ENCODE peak calls at places on chromosome 17, in five cellular contexts. One of them, this sample, is unnamed.

GRCh38 chr17:45663772-45664171 is 120.3 kb upstream of the CRHR1 start:
- DNase-seq in A549: no peak
- DNase-seq in endothelial cell of umbilical vein: no peak
- DNase-seq in Calu3: no peak
- DNase-seq in AG04450: no peak
- DNase-seq in this sample: no peak

GRCh38 chr17:16880121-16880842 is 91.6 kb downstream of the TNFRSF13B start:
- DNase-seq in endothelial cell of umbilical vein: no peak
- DNase-seq in Calu3: no peak
- DNase-seq in AG04450: no peak
- DNase-seq in A549: no peak
- DNase-seq in this sample: no peak

GRCh38 chr17:59175076-59175475 is 19.5 kb downstream of the PRR11 start:
- DNase-seq in Calu3: no peak
- DNase-seq in AG04450: no peak
- DNase-seq in A549: no peak
- DNase-seq in endothelial cell of umbilical vein: no peak
- DNase-seq in this sample: no peak

GRCh38 chr17:79832211-79833109 is 6.8 kb downstream of the CBX4 start:
- DNase-seq in AG04450: no peak
- DNase-seq in A549: peak; percentile 61
- DNase-seq in Calu3: peak; percentile 50
- DNase-seq in endothelial cell of umbilical vein: no peak
- DNase-seq in this sample: no peak

GRCh38 chr17:57294629-57295501 is 38.5 kb downstream of the MSI2 start:
- DNase-seq in Calu3: no peak
- DNase-seq in endothelial cell of umbilical vein: peak; percentile 4
- DNase-seq in A549: peak; percentile 28
- DNase-seq in AG04450: no peak
- DNase-seq in this sample: peak; percentile 43

GRCh38 chr17:28895794-28896447 is 1.6 kb downstream of the FLOT2 start:
- DNase-seq in Calu3: no peak
- DNase-seq in endothelial cell of umbilical vein: peak; percentile 28
- DNase-seq in A549: no peak
- DNase-seq in AG04450: no peak
- DNase-seq in this sample: no peak

GRCh38 chr17:6643460-6644125 is 2.7 kb downstream of the TXNDC17 start:
- DNase-seq in endothelial cell of umbilical vein: no peak
- DNase-seq in A549: no peak
- DNase-seq in AG04450: no peak
- DNase-seq in Calu3: no peak
- DNase-seq in this sample: no peak

GRCh38 chr17:38915639-38915995 is 9.8 kb upstream of the LASP1NB start:
- DNase-seq in endothelial cell of umbilical vein: no peak
- DNase-seq in AG04450: no peak
- DNase-seq in Calu3: no peak
- DNase-seq in A549: no peak
- DNase-seq in this sample: no peak

GRCh38 chr17:83058478-83059167 is 20.8 kb upstream of the METRNL start:
- DNase-seq in AG04450: no peak
- DNase-seq in endothelial cell of umbilical vein: no peak
- DNase-seq in Calu3: no peak
- DNase-seq in A549: no peak
- DNase-seq in this sample: no peak

GRCh38 chr17:27985306-27985705 is 57.2 kb upstream of the NLK start:
- DNase-seq in endothelial cell of umbilical vein: peak; percentile 72
- DNase-seq in A549: no peak
- DNase-seq in Calu3: no peak
- DNase-seq in AG04450: no peak
- DNase-seq in this sample: no peak

GRCh38 chr17:34633351-34633750 is 54.0 kb downstream of the TMEM132E start:
- DNase-seq in A549: no peak
- DNase-seq in AG04450: no peak
- DNase-seq in Calu3: peak; percentile 47
- DNase-seq in endothelial cell of umbilical vein: no peak
- DNase-seq in this sample: no peak

GRCh38 chr17:40958086-40958953 is 8.4 kb downstream of the KRT39 start:
- DNase-seq in endothelial cell of umbilical vein: no peak
- DNase-seq in AG04450: no peak
- DNase-seq in Calu3: peak; percentile 86
- DNase-seq in A549: no peak
- DNase-seq in this sample: no peak

GRCh38 chr17:1390422-1391367 is 9.3 kb downstream of the YWHAE start:
- DNase-seq in A549: no peak
- DNase-seq in AG04450: no peak
- DNase-seq in Calu3: no peak
- DNase-seq in endothelial cell of umbilical vein: no peak
- DNase-seq in this sample: no peak

GRCh38 chr17:36749493-36749892 is 148.1 kb downstream of the MRM1 start:
- DNase-seq in A549: no peak
- DNase-seq in Calu3: no peak
- DNase-seq in AG04450: no peak
- DNase-seq in endothelial cell of umbilical vein: no peak
- DNase-seq in this sample: no peak

GRCh38 chr17:6862822-6863221 is 31.3 kb upstream of the TEKT1 start:
- DNase-seq in endothelial cell of umbilical vein: no peak
- DNase-seq in AG04450: no peak
- DNase-seq in A549: no peak
- DNase-seq in Calu3: no peak
- DNase-seq in this sample: peak; percentile 66

GRCh38 chr17:64978138-64978537 is 58.9 kb upstream of the LRRC37A3 start:
- DNase-seq in Calu3: no peak
- DNase-seq in A549: no peak
- DNase-seq in endothelial cell of umbilical vein: no peak
- DNase-seq in AG04450: no peak
- DNase-seq in this sample: no peak

GRCh38 chr17:29740017-29740416 is 117.3 kb upstream of the CORO6 start:
- DNase-seq in Calu3: no peak
- DNase-seq in AG04450: no peak
- DNase-seq in endothelial cell of umbilical vein: peak; percentile 12
- DNase-seq in A549: no peak
- DNase-seq in this sample: no peak

GRCh38 chr17:57091186-57091618 is 6.2 kb downstream of the AKAP1 start:
- DNase-seq in A549: no peak
- DNase-seq in AG04450: no peak
- DNase-seq in endothelial cell of umbilical vein: no peak
- DNase-seq in Calu3: no peak
- DNase-seq in this sample: no peak

GRCh38 chr17:82382933-82383255 is 11.3 kb downstream of the UTS2R start:
- DNase-seq in AG04450: no peak
- DNase-seq in endothelial cell of umbilical vein: no peak
- DNase-seq in A549: no peak
- DNase-seq in Calu3: no peak
- DNase-seq in this sample: no peak

GRCh38 chr17:33927732-33928133 is 327.4 kb upstream of the CCL2 start:
- DNase-seq in endothelial cell of umbilical vein: no peak
- DNase-seq in AG04450: no peak
- DNase-seq in A549: no peak
- DNase-seq in Calu3: no peak
- DNase-seq in this sample: no peak

GRCh38 chr17:40707720-40708119 is 4.2 kb upstream of the KRT24 start:
- DNase-seq in A549: peak; percentile 49
- DNase-seq in AG04450: no peak
- DNase-seq in Calu3: peak; percentile 92
- DNase-seq in endothelial cell of umbilical vein: peak; percentile 85
- DNase-seq in this sample: peak; percentile 74

GRCh38 chr17:29116652-29117439 is 63.4 kb downstream of the MYO18A start:
- DNase-seq in Calu3: peak; percentile 84
- DNase-seq in endothelial cell of umbilical vein: peak; percentile 61
- DNase-seq in A549: peak; percentile 82
- DNase-seq in AG04450: no peak
- DNase-seq in this sample: peak; percentile 68

GRCh38 chr17:79608729-79609039 is 2.2 kb downstream of the RBFOX3 start:
- DNase-seq in A549: no peak
- DNase-seq in AG04450: no peak
- DNase-seq in endothelial cell of umbilical vein: no peak
- DNase-seq in Calu3: no peak
- DNase-seq in this sample: no peak

GRCh38 chr17:75059369-75060345 is 12.6 kb downstream of the KCTD2 start:
- DNase-seq in AG04450: peak; percentile 54
- DNase-seq in endothelial cell of umbilical vein: peak; percentile 77
- DNase-seq in Calu3: no peak
- DNase-seq in A549: peak; percentile 70
- DNase-seq in this sample: no peak

GRCh38 chr17:55273579-55274370 is 9.0 kb downstream of the HLF start:
- DNase-seq in endothelial cell of umbilical vein: no peak
- DNase-seq in A549: peak; percentile 13
- DNase-seq in Calu3: no peak
- DNase-seq in AG04450: no peak
- DNase-seq in this sample: peak; percentile 89

GRCh38 chr17:9976283-9977009 is 71.4 kb upstream of the RCVRN start:
- DNase-seq in endothelial cell of umbilical vein: no peak
- DNase-seq in AG04450: no peak
- DNase-seq in A549: no peak
- DNase-seq in Calu3: no peak
- DNase-seq in this sample: no peak

GRCh38 chr17:66167189-66167815 is 24.6 kb downstream of the CEP112 start:
- DNase-seq in Calu3: no peak
- DNase-seq in endothelial cell of umbilical vein: no peak
- DNase-seq in AG04450: no peak
- DNase-seq in A549: no peak
- DNase-seq in this sample: no peak

GRCh38 chr17:47866941-47867340 is 16.0 kb upstream of the SP6 start:
- DNase-seq in AG04450: no peak
- DNase-seq in endothelial cell of umbilical vein: no peak
- DNase-seq in A549: no peak
- DNase-seq in Calu3: no peak
- DNase-seq in this sample: no peak
- TF ChIP-seq CTCF in AG04450: no peak
- TF ChIP-seq CTCF in endothelial cell of umbilical vein: no peak
- TF ChIP-seq CTCF in A549: no peak
- TF ChIP-seq CTCF in Calu3: no peak
- TF ChIP-seq CTCF in this sample: no peak

DNA sequence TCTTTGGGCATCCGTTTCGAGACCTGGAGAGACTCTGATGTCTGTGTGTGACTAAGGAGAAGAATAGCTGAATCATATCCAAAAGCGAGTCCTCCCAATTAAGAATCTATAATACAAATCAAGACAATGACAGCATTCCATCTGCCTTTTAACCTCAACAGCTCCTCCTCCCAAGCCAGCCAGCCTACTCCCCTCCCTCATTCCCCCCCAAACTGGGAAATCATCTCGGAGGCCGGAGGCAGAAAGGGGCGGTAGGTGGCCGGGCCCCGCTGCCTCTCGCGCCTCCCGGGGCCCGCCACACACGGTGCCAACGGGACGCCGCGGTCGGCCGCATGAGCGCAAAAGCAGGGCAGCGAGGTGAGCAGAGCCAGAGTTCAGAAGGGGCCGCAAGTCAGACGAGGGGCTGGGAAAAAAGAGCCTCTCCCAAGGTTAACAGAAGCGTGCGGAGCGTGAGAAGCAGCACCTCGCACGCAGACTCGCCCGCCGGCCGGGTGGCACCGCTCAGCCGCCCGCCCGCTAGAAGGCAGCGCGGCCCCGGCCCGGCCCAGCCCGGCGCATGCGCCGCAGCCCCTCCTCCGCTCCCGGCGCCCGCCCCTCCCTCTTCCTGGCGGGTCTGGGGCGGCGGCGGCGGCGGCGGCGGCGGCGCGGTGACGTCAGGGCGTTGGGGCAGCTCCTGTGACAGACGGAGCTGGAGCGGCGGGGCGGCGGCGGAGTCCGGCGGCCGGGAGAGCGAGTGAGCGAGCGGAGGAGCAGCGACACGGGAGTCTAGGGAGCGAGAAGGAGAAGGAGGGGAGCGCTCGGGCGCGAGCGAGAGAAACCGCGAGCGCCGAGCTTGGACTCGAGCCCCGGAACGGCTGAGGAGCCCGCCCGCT is at the start of gene PAFAH1B1:
- DNase-seq in AG04450: peak; percentile 21
- DNase-seq in A549: peak; percentile 95
- DNase-seq in Calu3: peak; percentile 93
- DNase-seq in endothelial cell of umbilical vein: peak; percentile 90
- DNase-seq in this sample: peak; percentile 93
- TF ChIP-seq CTCF in AG04450: peak; percentile 1
- TF ChIP-seq CTCF in A549: peak; percentile 23
- TF ChIP-seq CTCF in Calu3: no peak
- TF ChIP-seq CTCF in endothelial cell of umbilical vein: no peak
- TF ChIP-seq CTCF in this sample: peak; percentile 7

DNA sequence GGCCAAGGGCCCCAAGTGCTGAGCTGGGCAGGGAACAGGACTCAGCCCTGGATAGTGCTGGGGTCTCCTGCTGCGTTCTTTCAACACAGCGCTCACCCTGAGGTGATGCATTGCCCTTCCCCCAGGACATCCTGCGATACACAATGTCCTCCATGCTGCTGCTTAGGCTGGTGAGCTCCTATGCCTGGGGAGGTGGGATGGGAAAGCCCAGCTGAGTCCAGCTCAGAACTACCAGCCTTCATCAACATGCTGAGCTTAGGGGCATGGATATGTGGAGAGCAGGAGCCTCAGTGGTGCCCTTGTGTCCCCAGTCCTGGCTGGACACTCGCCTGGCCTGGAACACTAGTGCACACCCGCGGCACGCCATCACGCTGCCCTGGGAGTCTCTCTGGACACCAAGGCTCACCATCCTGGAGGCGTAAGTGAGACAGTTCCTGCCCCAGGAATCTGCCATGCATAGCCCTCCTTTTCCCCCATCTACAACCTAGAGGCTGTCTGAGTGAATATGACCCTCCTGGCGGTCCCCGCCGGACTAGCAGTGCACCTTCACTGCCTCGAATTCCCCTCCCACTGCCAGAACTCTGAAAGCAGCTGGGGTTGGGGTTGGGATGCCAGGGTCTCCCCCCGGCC is 710 bp downstream of the ZACN start:
- DNase-seq in endothelial cell of umbilical vein: no peak
- DNase-seq in Calu3: peak; percentile 28
- DNase-seq in A549: no peak
- DNase-seq in AG04450: no peak
- DNase-seq in this sample: no peak
- TF ChIP-seq CTCF in endothelial cell of umbilical vein: no peak
- TF ChIP-seq CTCF in Calu3: no peak
- TF ChIP-seq CTCF in A549: no peak
- TF ChIP-seq CTCF in AG04450: peak; percentile 24
- TF ChIP-seq CTCF in this sample: no peak

DNA sequence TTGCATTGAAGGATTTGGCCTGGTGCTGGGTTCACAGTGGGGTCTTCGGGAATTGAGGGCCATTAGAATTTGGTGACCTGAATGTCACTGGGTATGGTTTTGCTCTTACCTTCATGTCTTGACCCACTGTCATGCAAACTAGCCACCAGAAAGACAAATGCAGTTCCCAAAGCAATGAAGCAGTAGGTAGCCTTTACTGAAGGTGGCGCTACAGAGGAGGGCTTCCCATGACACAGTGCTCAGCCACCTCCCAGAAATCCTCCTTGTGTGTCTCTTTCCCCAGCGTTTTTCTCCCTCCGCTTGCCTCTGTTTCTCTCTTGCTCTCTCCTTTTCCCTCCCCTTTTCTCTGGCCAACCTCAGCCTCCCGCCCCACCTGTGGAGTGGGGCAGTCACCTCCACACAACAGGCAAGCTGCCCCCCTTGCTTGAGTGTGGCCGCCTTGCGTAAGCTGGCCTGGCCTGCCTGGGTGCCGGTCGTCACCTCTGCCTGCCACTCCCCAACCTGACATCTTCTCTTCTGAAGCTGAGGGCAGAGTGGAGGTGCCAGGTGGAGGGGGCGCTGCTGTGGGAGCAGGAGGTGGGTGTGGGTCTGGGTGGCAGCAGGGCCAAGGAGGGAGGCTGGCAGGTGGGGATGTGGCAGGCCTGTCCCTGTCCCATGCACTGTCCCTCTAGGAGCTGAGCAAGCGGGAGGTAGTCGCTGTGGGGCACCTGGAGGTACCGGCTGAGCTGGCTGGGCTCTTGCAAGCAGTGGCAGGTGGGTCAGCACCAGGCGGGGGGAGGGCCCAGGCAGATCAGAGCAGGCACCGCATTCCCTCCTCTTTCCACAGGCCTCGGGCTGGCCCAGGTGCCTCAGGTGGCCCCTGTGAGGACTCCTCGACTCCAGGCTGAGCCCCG is 34.7 kb downstream of the MYO15A start:
- DNase-seq in Calu3: no peak
- DNase-seq in endothelial cell of umbilical vein: no peak
- DNase-seq in AG04450: no peak
- DNase-seq in A549: peak; percentile 56
- DNase-seq in this sample: peak; percentile 26
- TF ChIP-seq CTCF in Calu3: no peak
- TF ChIP-seq CTCF in endothelial cell of umbilical vein: peak; percentile 47
- TF ChIP-seq CTCF in AG04450: peak; percentile 31
- TF ChIP-seq CTCF in A549: peak; percentile 19
- TF ChIP-seq CTCF in this sample: peak; percentile 12